ENCODE peak calls at places on chromosome 3, in seven cellular contexts. P, Y, V, H, F, M and J are unnamed samples.

GRCh38 chr3:139202226-139202958 is 141.4 kb upstream of the MRPS22 start:
- DNase-seq in P (peak; percentile 74), Y (no peak), V (peak; percentile 53), H (peak; percentile 54), F (peak; percentile 66), M (peak; percentile 78), J (peak; percentile 86)

GRCh38 chr3:12495749-12496452 is 11.6 kb downstream of the TSEN2 start:
- DNase-seq in P (peak; percentile 31), Y (no peak), V (no peak), H (no peak), F (no peak), M (no peak), J (no peak)

GRCh38 chr3:75042941-75043340 is 428.5 kb upstream of the CNTN3 start:
- DNase-seq in P (peak; percentile 12), Y (no peak), V (no peak), H (no peak), F (no peak), M (no peak), J (no peak)

GRCh38 chr3:66583646-66584045 is 82.8 kb upstream of the LRIG1 start:
- DNase-seq in P (no peak), Y (no peak), V (peak; percentile 11), H (no peak), F (no peak), M (no peak), J (no peak)

GRCh38 chr3:14622368-14622767 is 29.2 kb upstream of the CCDC174 start:
- DNase-seq in P (no peak), Y (no peak), V (no peak), H (no peak), F (no peak), M (no peak), J (no peak)

GRCh38 chr3:99256788-99257187 is 355.3 kb upstream of the DCBLD2 start:
- DNase-seq in P (no peak), Y (no peak), V (no peak), H (no peak), F (no peak), M (no peak), J (no peak)

GRCh38 chr3:12994357-12994606 is 78.9 kb downstream of the IQSEC1 start:
- DNase-seq in P (peak; percentile 52), Y (peak; percentile 34), V (no peak), H (no peak), F (peak; percentile 33), M (no peak), J (no peak)

GRCh38 chr3:97932387-97932801 is 39.8 kb downstream of the RIOX2 start:
- DNase-seq in P (no peak), Y (no peak), V (no peak), H (no peak), F (no peak), M (no peak), J (no peak)

GRCh38 chr3:17605032-17605431 is 137.4 kb downstream of the TBC1D5 start:
- DNase-seq in P (no peak), Y (peak; percentile 84), V (peak; percentile 88), H (peak; percentile 61), F (peak; percentile 92), M (peak; percentile 15), J (no peak)

GRCh38 chr3:136547293-136547692 is 204.9 kb downstream of the STAG1 start:
- DNase-seq in P (no peak), Y (no peak), V (no peak), H (no peak), F (peak; percentile 16), M (no peak), J (no peak)

GRCh38 chr3:142577701-142578308 is 728 bp downstream of the ATR start:
- DNase-seq in P (no peak), Y (peak; percentile 69), V (peak; percentile 17), H (no peak), F (no peak), M (no peak), J (no peak)

GRCh38 chr3:101950510-101950909 is 101.2 kb downstream of the NFKBIZ start:
- DNase-seq in P (no peak), Y (peak; percentile 96), V (peak; percentile 89), H (no peak), F (peak; percentile 75), M (no peak), J (no peak)

GRCh38 chr3:179067839-179068238 is 3.8 kb downstream of the ZMAT3 start:
- DNase-seq in P (no peak), Y (no peak), V (no peak), H (no peak), F (no peak), M (no peak), J (no peak)

GRCh38 chr3:7874116-7874515 is 627.5 kb upstream of the LMCD1 start:
- DNase-seq in P (no peak), Y (no peak), V (no peak), H (peak; percentile 51), F (no peak), M (no peak), J (no peak)

GRCh38 chr3:144351968-144352367 is 380.3 kb downstream of the DIPK2A start:
- DNase-seq in P (no peak), Y (no peak), V (no peak), H (no peak), F (no peak), M (no peak), J (no peak)

GRCh38 chr3:178352300-178353021 is 183.8 kb upstream of the KCNMB2 start:
- DNase-seq in P (peak; percentile 34), Y (peak; percentile 82), V (peak; percentile 25), H (no peak), F (peak; percentile 65), M (peak; percentile 70), J (no peak)

GRCh38 chr3:62818347-62818746 is 56.9 kb downstream of the CADPS start:
- DNase-seq in P (no peak), Y (no peak), V (no peak), H (no peak), F (no peak), M (no peak), J (peak; percentile 93)

GRCh38 chr3:129001817-129002572 is 891 bp downstream of the EFCC1 start:
- DNase-seq in P (peak; percentile 83), Y (peak; percentile 39), V (no peak), H (no peak), F (no peak), M (no peak), J (no peak)

GRCh38 chr3:58866079-58866478 is 183.7 kb downstream of the CFAP20DC start:
- DNase-seq in P (no peak), Y (no peak), V (no peak), H (no peak), F (no peak), M (no peak), J (no peak)

GRCh38 chr3:38655708-38656300 is 6.3 kb upstream of the SCN5A start:
- DNase-seq in P (peak; percentile 85), Y (peak; percentile 51), V (peak; percentile 24), H (peak; percentile 50), F (peak; percentile 72), M (peak; percentile 62), J (peak; percentile 61)

GRCh38 chr3:45343947-45344346 is 44.4 kb upstream of the LARS2 start:
- DNase-seq in P (peak; percentile 13), Y (no peak), V (no peak), H (peak; percentile 23), F (peak; percentile 48), M (no peak), J (no peak)

GRCh38 chr3:122987231-122987630 is 40.3 kb downstream of the SEMA5B start:
- DNase-seq in P (peak; percentile 64), Y (no peak), V (no peak), H (no peak), F (no peak), M (no peak), J (no peak)

GRCh38 chr3:46936733-46937250 is 39.8 kb downstream of the CCDC12 start:
- DNase-seq in P (no peak), Y (peak; percentile 78), V (no peak), H (no peak), F (no peak), M (no peak), J (no peak)

GRCh38 chr3:46938118-46938517 is 38.4 kb downstream of the CCDC12 start:
- DNase-seq in P (no peak), Y (no peak), V (no peak), H (no peak), F (no peak), M (no peak), J (no peak)

GRCh38 chr3:46934508-46935167 is 41.9 kb downstream of the CCDC12 start:
- DNase-seq in P (no peak), Y (peak; percentile 86), V (peak; percentile 86), H (no peak), F (peak; percentile 85), M (peak; percentile 73), J (no peak)

GRCh38 chr3:46935168-46935858 is 41.2 kb downstream of the CCDC12 start:
- DNase-seq in P (peak; percentile 59), Y (peak; percentile 98), V (peak; percentile 87), H (peak; percentile 65), F (peak; percentile 93), M (peak; percentile 95), J (no peak)

GRCh38 chr3:46935989-46936620 is 40.4 kb downstream of the CCDC12 start:
- DNase-seq in P (no peak), Y (no peak), V (no peak), H (no peak), F (no peak), M (no peak), J (no peak)
- TF ChIP-seq EZH2 in P (no peak), Y (no peak), V (no peak), H (no peak), F (no peak), M (no peak), J (no peak)

GRCh38 chr3:184601576-184602405 is 40.2 kb downstream of the EPHB3 start:
- DNase-seq in P (peak; percentile 78), Y (no peak), V (no peak), H (no peak), F (no peak), M (no peak), J (no peak)
- TF ChIP-seq EZH2 in P (no peak), Y (peak; percentile 20), V (no peak), H (no peak), F (no peak), M (peak; percentile 8), J (no peak)

DNA sequence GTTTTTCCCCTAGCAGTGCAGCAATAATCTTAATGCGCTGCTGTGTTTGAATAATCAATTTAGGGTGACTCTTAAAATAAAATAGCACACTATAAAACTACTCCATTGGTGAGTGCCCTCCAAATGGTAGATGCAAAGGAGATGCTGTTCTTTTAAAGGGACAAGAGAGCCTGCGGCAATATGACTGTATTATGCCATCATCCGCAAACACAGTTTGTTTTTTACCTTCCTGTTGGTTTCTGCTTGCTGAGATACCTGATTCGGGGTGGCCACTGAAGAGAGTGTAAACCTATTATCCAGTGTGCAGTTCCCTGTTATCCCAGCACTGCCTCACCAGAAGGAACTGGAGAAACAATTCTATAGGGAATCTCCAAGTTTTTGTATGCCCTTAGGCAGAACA is 523.1 kb upstream of the TGFBR2 start:
- DNase-seq in P (no peak), Y (no peak), V (no peak), H (no peak), F (peak; percentile 53), M (no peak), J (no peak)
- TF ChIP-seq EZH2 in P (no peak), Y (no peak), V (no peak), H (no peak), F (no peak), M (no peak), J (no peak)

DNA sequence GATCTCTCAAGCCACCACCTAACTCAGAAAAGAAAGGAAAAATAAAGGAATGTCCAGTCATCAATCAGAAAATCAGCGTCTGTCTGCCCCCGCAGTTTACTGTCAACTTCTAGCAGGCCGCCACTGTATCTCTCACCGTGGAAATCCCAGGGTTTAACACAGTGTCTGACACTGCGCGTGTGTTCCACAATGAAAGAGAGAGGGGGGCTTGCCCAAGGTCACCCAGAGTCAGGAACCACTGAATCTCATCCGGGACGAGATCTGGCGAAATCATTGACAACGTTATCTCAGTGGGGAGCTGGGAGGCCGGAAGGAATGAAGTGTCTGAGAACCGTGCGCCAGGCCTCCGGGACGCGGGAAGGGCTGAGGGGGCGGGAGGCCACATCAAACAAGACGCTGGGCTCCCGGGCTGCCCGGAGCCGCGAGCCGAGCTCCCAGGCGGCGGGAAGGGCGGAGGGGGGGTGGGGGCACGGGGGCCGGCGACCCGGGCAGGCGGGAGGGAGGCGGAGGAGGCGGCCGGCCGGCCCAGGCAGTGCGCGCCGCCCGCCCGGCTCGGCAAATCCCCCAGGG is 2.2 kb upstream of the HES1 start:
- DNase-seq in P (no peak), Y (peak; percentile 83), V (peak; percentile 47), H (no peak), F (peak; percentile 44), M (peak; percentile 82), J (no peak)
- TF ChIP-seq EZH2 in P (no peak), Y (no peak), V (no peak), H (no peak), F (no peak), M (no peak), J (no peak)